ENCODE peak calls at places on chromosomes 13 and 19, in eight cellular contexts. G is left ventricle myocardium inferior, I is fibroblast of the aortic adventitia, P is neuronal stem cell, K is fibroblast of lung, M is choroid plexus epithelial cell, Y is ascending aorta, A is NB4. B is an unnamed sample.

GRCh38 chr19:17766543-17767131 is 15.4 kb downstream of the FCHO1 start:
- DNase-seq in G (peak), I (peak), P (peak), K (peak), M (peak), Y (peak), A (no peak), B (no peak)

GRCh38 chr19:42113641-42114348 is 18.5 kb downstream of the POU2F2 start:
- DNase-seq in G (no peak), I (peak), P (no peak), K (peak), M (peak), Y (peak), A (peak), B (no peak)

GRCh38 chr13:35854286-35854685 is 276.9 kb downstream of the DCLK1 start:
- DNase-seq in G (no peak), I (no peak), P (no peak), K (no peak), M (no peak), Y (no peak), A (no peak), B (no peak)

GRCh38 chr13:98157188-98157587 is 14.3 kb downstream of the FARP1 start:
- DNase-seq in G (no peak), I (no peak), P (no peak), K (no peak), M (no peak), Y (no peak), A (no peak), B (no peak)

GRCh38 chr19:14002571-14003278 is 3.4 kb downstream of the RFX1 start:
- DNase-seq in G (peak), I (no peak), P (no peak), K (no peak), M (no peak), Y (no peak), A (no peak), B (peak)

GRCh38 chr19:56333506-56333905 is 18.9 kb upstream of the ZSCAN5A start:
- DNase-seq in G (no peak), I (peak), P (no peak), K (peak), M (peak), Y (no peak), A (peak), B (peak)

GRCh38 chr19:14381689-14382474 is 638 bp downstream of the ADGRE5 start:
- DNase-seq in G (peak), I (peak), P (no peak), K (peak), M (no peak), Y (peak), A (peak), B (peak)

GRCh38 chr13:108115739-108116138 is 99.6 kb downstream of the LIG4 start:
- DNase-seq in G (no peak), I (no peak), P (no peak), K (no peak), M (no peak), Y (no peak), A (no peak), B (no peak)

GRCh38 chr19:3683405-3683865 is 16.8 kb downstream of the PIP5K1C start:
- DNase-seq in G (peak), I (no peak), P (no peak), K (no peak), M (peak), Y (no peak), A (no peak), B (no peak)

GRCh38 chr19:50147462-50148423 is 15.3 kb downstream of the IZUMO2 start:
- DNase-seq in G (peak), I (peak), P (peak), K (peak), M (peak), Y (peak), A (peak), B (peak)

GRCh38 chr19:51784922-51785690 is 9.9 kb upstream of the FPR3 start:
- DNase-seq in G (peak), I (peak), P (no peak), K (peak), M (peak), Y (peak), A (peak), B (no peak)

GRCh38 chr19:13859361-13859880 is 17.5 kb upstream of the NANOS3 start:
- DNase-seq in G (no peak), I (no peak), P (no peak), K (no peak), M (peak), Y (no peak), A (peak), B (no peak)

GRCh38 chr19:45016388-45017314 is 15.4 kb downstream of the RELB start:
- DNase-seq in G (peak), I (peak), P (peak), K (peak), M (peak), Y (peak), A (peak), B (peak)

GRCh38 chr19:18456974-18457373 is 19.0 kb upstream of the ISYNA1 start:
- DNase-seq in G (peak), I (peak), P (no peak), K (no peak), M (no peak), Y (peak), A (no peak), B (no peak)

GRCh38 chr19:54106716-54107115 is 4.1 kb downstream of the NDUFA3 start:
- DNase-seq in G (peak), I (no peak), P (no peak), K (no peak), M (no peak), Y (no peak), A (no peak), B (no peak)

GRCh38 chr19:48872884-48873475 is 759 bp downstream of the PPP1R15A start:
- DNase-seq in G (peak), I (peak), P (peak), K (peak), M (peak), Y (peak), A (peak), B (peak)

GRCh38 chr19:14979498-14980255 is at the start of gene SLC1A6:
- DNase-seq in G (no peak), I (no peak), P (peak), K (no peak), M (no peak), Y (no peak), A (peak), B (no peak)

GRCh38 chr19:46515879-46516350 is 20.2 kb upstream of the PNMA8B start:
- DNase-seq in G (no peak), I (peak), P (no peak), K (peak), M (peak), Y (no peak), A (peak), B (peak)

GRCh38 chr19:9381367-9381785 is 18.6 kb downstream of the ZNF177 start:
- DNase-seq in G (no peak), I (no peak), P (no peak), K (peak), M (peak), Y (no peak), A (peak), B (no peak)

GRCh38 chr19:6687117-6687516 is 17.2 kb upstream of the TNFSF14 start:
- DNase-seq in G (no peak), I (no peak), P (no peak), K (no peak), M (no peak), Y (no peak), A (no peak), B (no peak)

GRCh38 chr13:35157143-35157755 is 215.2 kb downstream of the NBEA start:
- DNase-seq in G (no peak), I (peak), P (peak), K (peak), M (peak), Y (no peak), A (peak), B (peak)

GRCh38 chr13:22121340-22121739 is 450.5 kb downstream of the FGF9 start:
- DNase-seq in G (no peak), I (no peak), P (no peak), K (no peak), M (no peak), Y (no peak), A (no peak), B (no peak)

GRCh38 chr19:4660181-4660791 is 9.9 kb downstream of the MYDGF start:
- DNase-seq in G (no peak), I (no peak), P (no peak), K (no peak), M (no peak), Y (no peak), A (peak), B (peak)

GRCh38 chr19:33389574-33390119 is 16.1 kb downstream of the CEBPG start:
- DNase-seq in G (peak), I (no peak), P (no peak), K (no peak), M (no peak), Y (no peak), A (no peak), B (no peak)

GRCh38 chr19:9827325-9828238 is at the start of gene UBL5:
- DNase-seq in G (peak), I (peak), P (peak), K (peak), M (peak), Y (peak), A (peak), B (peak)

GRCh38 chr19:46049597-46049996 is 8.8 kb upstream of the IGFL4 start:
- DNase-seq in G (no peak), I (no peak), P (no peak), K (no peak), M (no peak), Y (no peak), A (no peak), B (peak)

GRCh38 chr19:5191091-5191490 is 149.5 kb downstream of the PTPRS start:
- DNase-seq in G (no peak), I (no peak), P (no peak), K (no peak), M (no peak), Y (no peak), A (peak), B (no peak)

GRCh38 chr19:900302-901111 is 7.2 kb downstream of the RNU6-9 start:
- DNase-seq in G (no peak), I (no peak), P (no peak), K (no peak), M (no peak), Y (no peak), A (no peak), B (no peak)

GRCh38 chr13:83825676-83826075 is 56.6 kb downstream of the SLITRK1 start:
- DNase-seq in G (no peak), I (no peak), P (no peak), K (no peak), M (no peak), Y (no peak), A (no peak), B (no peak)

GRCh38 chr19:1590641-1591397 is 1.8 kb downstream of the MBD3 start:
- DNase-seq in G (no peak), I (no peak), P (no peak), K (peak), M (peak), Y (no peak), A (peak), B (peak)

GRCh38 chr13:110475550-110476219 is 85.8 kb downstream of the RAB20 start:
- DNase-seq in G (no peak), I (no peak), P (no peak), K (no peak), M (no peak), Y (no peak), A (no peak), B (no peak)
- H3K4me3 ChIP-seq in G (no peak), I (no peak), P (no peak), K (no peak), M (no peak), Y (no peak), A (no peak), B (no peak)

GRCh38 chr19:7869910-7870511 is 4.2 kb downstream of the PRR36 start:
- DNase-seq in G (no peak), I (peak), P (peak), K (no peak), M (peak), Y (no peak), A (peak), B (peak)

GRCh38 chr19:7870571-7871279 is 3.5 kb downstream of the PRR36 start:
- DNase-seq in G (no peak), I (peak), P (peak), K (peak), M (peak), Y (no peak), A (peak), B (peak)

GRCh38 chr19:7872306-7873204 is 1.6 kb downstream of the PRR36 start:
- DNase-seq in G (no peak), I (no peak), P (no peak), K (no peak), M (no peak), Y (no peak), A (no peak), B (no peak)

GRCh38 chr19:7871530-7872305 is 2.5 kb downstream of the PRR36 start:
- DNase-seq in G (peak), I (peak), P (peak), K (peak), M (peak), Y (peak), A (peak), B (peak)

GRCh38 chr19:7871280-7871529 is 3.0 kb downstream of the PRR36 start:
- DNase-seq in G (no peak), I (no peak), P (no peak), K (no peak), M (no peak), Y (no peak), A (no peak), B (no peak)
- H3K4me3 ChIP-seq in G (peak), I (no peak), P (no peak), K (no peak), M (no peak), Y (no peak), A (no peak), B (no peak)

GRCh38 chr13:99659234-99659633 is 158.0 kb downstream of the TM9SF2 start:
- DNase-seq in G (no peak), I (no peak), P (no peak), K (no peak), M (no peak), Y (no peak), A (no peak), B (peak)
- H3K4me3 ChIP-seq in G (no peak), I (no peak), P (peak), K (no peak), M (no peak), Y (no peak), A (no peak), B (no peak)

GRCh38 chr13:71591380-71591779 is 275.6 kb downstream of the DACH1 start:
- DNase-seq in G (no peak), I (no peak), P (no peak), K (no peak), M (no peak), Y (no peak), A (peak), B (no peak)
- H3K4me3 ChIP-seq in G (no peak), I (no peak), P (no peak), K (no peak), M (no peak), Y (no peak), A (no peak), B (no peak)

GRCh38 chr19:57825501-57825900 is 4.6 kb upstream of the ZNF587B start:
- DNase-seq in G (no peak), I (no peak), P (no peak), K (no peak), M (peak), Y (no peak), A (no peak), B (no peak)

GRCh38 chr19:57829316-57829715 is 783 bp upstream of the ZNF587B start:
- DNase-seq in G (no peak), I (peak), P (no peak), K (no peak), M (peak), Y (no peak), A (no peak), B (no peak)

GRCh38 chr19:57830071-57830602 is at the start of gene ZNF587B:
- DNase-seq in G (peak), I (peak), P (peak), K (peak), M (peak), Y (peak), A (peak), B (no peak)
- H3K4me3 ChIP-seq in G (peak), I (peak), P (peak), K (peak), M (peak), Y (peak), A (no peak), B (no peak)

GRCh38 chr19:28726533-28726932 is 486.4 kb downstream of the UQCRFS1 start:
- DNase-seq in G (no peak), I (no peak), P (no peak), K (no peak), M (no peak), Y (no peak), A (no peak), B (no peak)
- H3K4me3 ChIP-seq in G (no peak), I (no peak), P (no peak), K (peak), M (no peak), Y (no peak), A (no peak), B (peak)

DNA sequence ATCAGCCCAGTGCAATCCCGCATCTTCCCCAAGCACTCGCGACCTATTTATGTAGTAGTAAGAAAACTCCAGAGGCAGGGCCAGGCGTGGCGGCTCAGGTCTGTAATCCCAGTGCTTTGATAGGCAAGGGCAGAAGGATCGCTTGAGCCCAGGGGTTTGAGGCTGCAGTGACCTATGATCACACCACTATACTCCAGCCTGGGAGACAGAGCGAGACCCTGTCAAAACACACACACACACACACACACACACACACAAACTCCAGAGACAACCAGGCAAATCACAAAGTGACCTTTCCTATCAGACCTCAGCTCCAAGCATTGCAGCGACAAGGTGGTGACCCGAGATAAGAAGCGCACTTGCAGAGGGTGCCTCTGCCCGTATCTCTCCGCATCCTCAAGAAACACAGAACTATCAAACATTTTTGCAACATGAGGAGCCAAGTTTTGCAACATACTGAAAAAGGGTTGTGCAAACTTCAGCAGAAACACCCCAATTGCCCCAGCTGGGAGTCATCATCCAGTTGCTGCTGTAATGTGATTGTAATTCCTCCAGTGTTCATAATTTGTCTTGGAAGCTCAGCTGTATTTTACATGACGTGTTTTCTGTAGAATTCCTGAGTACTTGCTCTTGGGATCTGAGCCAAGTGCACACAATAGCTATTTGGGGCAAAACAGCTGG is 8.7 kb upstream of the KLF2 start:
- DNase-seq in G (peak), I (peak), P (no peak), K (peak), M (peak), Y (peak), A (peak), B (no peak)
- H3K4me3 ChIP-seq in G (peak), I (no peak), P (no peak), K (peak), M (no peak), Y (no peak), A (no peak), B (no peak)

GRCh38 chr13:31945202-31945978 is 86.2 kb upstream of the FRY start:
- DNase-seq in G (peak), I (peak), P (no peak), K (peak), M (peak), Y (peak), A (no peak), B (no peak)
- H3K4me3 ChIP-seq in G (peak), I (no peak), P (no peak), K (no peak), M (no peak), Y (no peak), A (no peak), B (no peak)

GRCh38 chr13:40653558-40654318 is 12.7 kb downstream of the FOXO1 start:
- DNase-seq in G (no peak), I (peak), P (no peak), K (no peak), M (no peak), Y (no peak), A (peak), B (no peak)
- H3K4me3 ChIP-seq in G (no peak), I (no peak), P (no peak), K (no peak), M (no peak), Y (no peak), A (no peak), B (no peak)